ENCODE peak calls at places on chromosomes 16 and 17, in eight cellular contexts. V is PC-9, A is mammary epithelial cell, L is neural progenitor cell, G is fibroblast of lung, R is endothelial cell of umbilical vein, U is GM23338, O is hepatocyte. X is an unnamed sample.

GRCh38 chr16:89257281-89257731 is 39.8 kb downstream of the ZNF778 start:
- DNase-seq in V (no peak), U (peak), O (no peak), G (peak), A (no peak), L (peak), R (peak), X (peak)

GRCh38 chr17:64603987-64604386 is 58.1 kb downstream of the SMURF2 start:
- DNase-seq in A (no peak), O (no peak), L (no peak), G (no peak), V (no peak), R (no peak), U (no peak), X (no peak)

GRCh38 chr16:47978491-47979490 is 177.0 kb downstream of the ABCC12 start:
- DNase-seq in V (no peak), O (no peak), U (peak), A (peak), G (no peak), R (no peak), L (peak), X (no peak)

GRCh38 chr16:69417537-69418199 is 6.8 kb upstream of the CYB5B start:
- DNase-seq in R (peak), A (no peak), O (peak), U (peak), G (peak), V (peak), L (no peak), X (peak)

GRCh38 chr16:85928411-85928820 is 29.5 kb downstream of the IRF8 start:
- DNase-seq in R (no peak), U (no peak), A (no peak), L (no peak), O (peak), G (no peak), V (no peak), X (no peak)

GRCh38 chr17:66432996-66433556 is 130.7 kb downstream of the PRKCA start:
- DNase-seq in G (peak), V (no peak), A (no peak), R (no peak), O (peak), U (no peak), L (no peak), X (no peak)

GRCh38 chr17:41734949-41735313 is 488 bp upstream of the HAP1 start:
- DNase-seq in O (no peak), G (no peak), L (peak), R (no peak), U (peak), V (no peak), A (no peak), X (no peak)

GRCh38 chr17:58666858-58667267 is 25.0 kb downstream of the TEX14 start:
- DNase-seq in O (no peak), R (peak), A (no peak), G (peak), V (no peak), U (no peak), L (no peak), X (peak)

GRCh38 chr16:85840801-85841200 is 41.3 kb downstream of the COX4I1 start:
- DNase-seq in O (no peak), L (no peak), U (no peak), V (no peak), R (no peak), G (no peak), A (no peak), X (no peak)

GRCh38 chr16:89337965-89338364 is 120.5 kb downstream of the ZNF778 start:
- DNase-seq in G (no peak), L (no peak), R (no peak), A (no peak), U (no peak), O (no peak), V (no peak), X (no peak)

GRCh38 chr17:17354560-17355357 is 51.6 kb downstream of the NT5M start:
- DNase-seq in L (peak), U (peak), G (peak), V (no peak), O (peak), R (peak), A (peak), X (peak)

GRCh38 chr16:81843243-81843582 is 64.1 kb downstream of the PLCG2 start:
- DNase-seq in R (no peak), O (no peak), U (no peak), V (no peak), A (no peak), G (no peak), L (no peak), X (no peak)

GRCh38 chr17:48519427-48519826 is 11.4 kb downstream of the HOXB1 start:
- DNase-seq in L (no peak), O (no peak), U (no peak), R (no peak), V (no peak), A (no peak), G (no peak), X (no peak)

GRCh38 chr17:48515925-48516900 is 14.6 kb downstream of the HOXB1 start:
- DNase-seq in O (no peak), V (no peak), U (peak), A (no peak), R (no peak), G (no peak), L (no peak), X (no peak)

GRCh38 chr17:48520631-48521045 is 10.2 kb downstream of the HOXB1 start:
- DNase-seq in G (no peak), L (peak), R (no peak), U (peak), V (peak), A (no peak), O (no peak), X (peak)

GRCh38 chr17:48514483-48514876 is 16.3 kb downstream of the HOXB1 start:
- DNase-seq in U (no peak), A (no peak), V (no peak), G (no peak), O (no peak), L (no peak), R (no peak), X (no peak)

DNA sequence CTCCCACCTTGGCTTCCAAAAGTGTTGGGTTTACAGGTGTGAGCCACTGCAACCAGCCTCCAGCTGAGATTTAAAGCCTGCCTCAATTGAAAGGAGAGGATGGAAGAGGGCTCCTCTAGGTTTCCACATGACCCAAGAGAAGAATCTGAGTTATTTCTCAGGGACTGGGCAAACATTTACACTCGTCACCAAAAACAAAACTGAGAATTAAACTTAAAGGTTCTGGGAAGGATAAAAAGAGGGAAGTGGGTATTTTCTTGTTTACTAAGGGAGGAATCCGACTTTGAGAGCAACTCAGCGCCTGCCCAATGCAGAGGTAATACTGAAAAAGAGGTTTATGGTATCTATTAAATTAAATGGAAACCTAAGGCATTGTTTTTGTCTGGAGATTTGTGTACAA is 13.3 kb downstream of the HOXB1 start:
- DNase-seq in U (no peak), A (no peak), L (no peak), O (no peak), R (no peak), V (no peak), G (no peak), X (peak)
- H3K4me2 ChIP-seq in U (no peak), A (no peak), L (no peak), O (no peak), R (no peak), V (no peak), G (no peak), X (no peak)

DNA sequence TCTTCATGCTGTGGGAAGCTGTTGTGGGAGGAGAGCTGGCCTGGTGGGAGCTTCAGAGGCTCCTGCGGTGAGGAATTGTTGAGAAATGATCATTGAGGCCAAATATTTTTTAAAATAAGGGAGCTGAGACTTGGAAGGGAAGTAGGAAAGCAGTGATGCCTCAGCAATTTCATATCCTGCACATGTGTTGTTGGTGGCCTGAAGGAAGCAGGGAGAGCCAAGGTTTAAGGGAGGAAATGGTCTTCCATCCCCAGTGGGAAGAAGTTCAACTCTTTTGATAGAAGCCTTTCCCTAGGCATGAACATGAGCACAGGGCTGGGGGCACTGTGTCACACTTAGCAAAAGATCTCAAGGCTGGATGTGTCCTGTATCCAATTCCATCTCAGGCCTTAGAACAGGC is at the start of gene CCL14:
- DNase-seq in R (peak), U (no peak), L (no peak), V (no peak), O (no peak), A (no peak), G (no peak), X (no peak)
- TF ChIP-seq EZH2 in R (no peak), U (no peak), L (no peak), V (no peak), O (no peak), A (no peak), G (no peak), X (no peak)

DNA sequence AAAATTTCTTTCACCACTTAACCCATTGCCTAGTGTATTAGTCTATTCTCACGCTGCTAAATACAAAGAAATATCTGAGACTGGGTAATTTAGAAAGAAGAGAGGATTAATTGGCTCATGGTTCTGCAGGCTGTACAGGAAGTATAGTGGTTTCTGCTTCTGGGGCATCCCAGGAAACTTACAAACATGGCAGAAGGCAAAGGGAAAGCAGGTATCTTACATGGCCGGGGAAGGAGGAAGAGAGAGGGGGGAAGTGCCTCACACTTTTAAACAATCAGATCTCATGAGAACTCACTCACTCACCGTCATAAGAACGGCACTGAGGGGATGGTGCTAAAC is 931.4 kb upstream of the SOX9 start:
- DNase-seq in V (no peak), A (no peak), U (no peak), L (no peak), G (no peak), O (no peak), R (no peak), X (no peak)
- H3K4me2 ChIP-seq in V (peak), A (peak), U (no peak), L (no peak), G (no peak), O (no peak), R (no peak), X (peak)

DNA sequence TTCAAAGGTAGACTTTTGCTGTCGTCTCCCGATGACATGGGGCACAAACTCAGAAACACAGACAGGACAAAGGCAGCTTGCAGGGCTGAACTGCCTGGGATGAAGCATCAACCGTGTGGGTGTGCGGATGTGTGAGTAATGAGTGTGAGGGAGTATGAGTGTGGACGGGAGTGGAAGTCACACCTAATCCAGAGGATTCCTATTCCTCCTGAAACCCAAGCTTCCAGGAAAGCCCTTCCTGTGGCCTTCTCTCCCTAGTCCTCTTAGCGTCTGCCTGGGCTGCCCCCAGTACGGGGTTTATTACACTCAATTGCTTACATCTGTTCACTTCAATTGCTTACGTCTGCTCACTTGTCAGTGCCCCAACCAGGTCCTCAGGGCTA is 2.3 kb upstream of the IL4R start:
- DNase-seq in O (no peak), A (no peak), U (no peak), L (no peak), V (no peak), R (no peak), G (peak), X (no peak)
- TF ChIP-seq EZH2 in O (no peak), A (no peak), U (no peak), L (no peak), V (no peak), R (no peak), G (no peak), X (no peak)

GRCh38 chr17:51706098-51706497 is 445.8 kb downstream of the UTP18 start:
- DNase-seq in V (no peak), O (no peak), U (no peak), L (no peak), R (no peak), A (no peak), G (no peak), X (no peak)

GRCh38 chr17:51702963-51703362 is 442.6 kb downstream of the UTP18 start:
- DNase-seq in R (no peak), U (no peak), A (no peak), L (no peak), O (no peak), V (no peak), G (no peak), X (no peak)

GRCh38 chr17:51703364-51704341 is 443.3 kb downstream of the UTP18 start:
- DNase-seq in G (peak), U (no peak), V (no peak), L (no peak), A (peak), R (peak), O (no peak), X (peak)

GRCh38 chr17:51701501-51701900 is 441.2 kb downstream of the UTP18 start:
- DNase-seq in V (no peak), U (no peak), R (no peak), O (no peak), G (no peak), A (no peak), L (no peak), X (no peak)

GRCh38 chr17:51700011-51700760 is 439.8 kb downstream of the UTP18 start:
- DNase-seq in V (no peak), R (no peak), U (no peak), A (no peak), G (no peak), O (no peak), L (no peak), X (no peak)
- H3K4me2 ChIP-seq in V (no peak), R (no peak), U (no peak), A (no peak), G (no peak), O (no peak), L (no peak), X (no peak)